ENCODE peak calls at places on chromosome 19, in four cellular contexts. A is aorta, W is PC-3, P is lung. R is an unnamed sample.
A peak's percentile ranks its signal among the peaks of the same experiment; 100 is the strongest.

GRCh38 chr19:35249848-35250711 is 1.3 kb downstream of the LSR start:
- DNase-seq in A (no peak), W (no peak), P (peak; percentile 27), R (no peak)

GRCh38 chr19:58581227-58582141 is 8.3 kb upstream of the MZF1 start:
- DNase-seq in W (peak; percentile 85), A (peak; percentile 93), P (peak; percentile 89), R (peak; percentile 89)

GRCh38 chr19:19214892-19215291 is 3.1 kb downstream of the NCAN start:
- DNase-seq in A (no peak), P (no peak), W (peak; percentile 42), R (no peak)

GRCh38 chr19:46616631-46617322 is 8.1 kb downstream of the PTGIR start:
- DNase-seq in W (peak; percentile 65), P (no peak), A (peak; percentile 65), R (peak; percentile 88)

GRCh38 chr19:32651729-32652140 is 23.2 kb downstream of the ANKRD27 start:
- DNase-seq in A (no peak), W (no peak), P (no peak), R (peak; percentile 30)

GRCh38 chr19:18743281-18743825 is 47.8 kb downstream of the COMP start:
- DNase-seq in A (no peak), W (no peak), P (peak; percentile 59), R (peak; percentile 92)

GRCh38 chr19:34711890-34712289 is 22.2 kb upstream of the ZNF181 start:
- DNase-seq in W (no peak), P (no peak), A (no peak), R (no peak)

GRCh38 chr19:48123907-48124675 is 13.5 kb upstream of the PLA2G4C start:
- DNase-seq in A (no peak), W (peak; percentile 84), P (no peak), R (no peak)

GRCh38 chr19:17902701-17903100 is 30.1 kb upstream of the CCDC124 start:
- DNase-seq in P (no peak), W (no peak), A (no peak), R (no peak)

GRCh38 chr19:36058481-36059179 is 3.9 kb downstream of the WDR62 start:
- DNase-seq in A (no peak), P (no peak), W (no peak), R (no peak)

GRCh38 chr19:6039541-6040225 is 61.7 kb upstream of the RANBP3 start:
- DNase-seq in P (peak; percentile 24), W (no peak), A (peak; percentile 47), R (no peak)

GRCh38 chr19:12364391-12365093 is 941 bp downstream of the ZNF442 start:
- DNase-seq in A (peak; percentile 51), W (no peak), P (peak; percentile 29), R (no peak)

GRCh38 chr19:6734096-6734696 is 3.2 kb downstream of the GPR108 start:
- DNase-seq in W (no peak), A (no peak), P (peak; percentile 27), R (no peak)

GRCh38 chr19:13195678-13196077 is 45.5 kb downstream of the IER2 start:
- DNase-seq in W (no peak), P (peak; percentile 63), A (no peak), R (peak; percentile 83)

GRCh38 chr19:51256053-51256682 is 5.3 kb downstream of the SIGLECL1 start:
- DNase-seq in P (no peak), W (no peak), A (no peak), R (no peak)

GRCh38 chr19:6458695-6459355 is 767 bp downstream of the SLC25A23 start:
- DNase-seq in P (no peak), W (peak; percentile 14), A (no peak), R (peak; percentile 53)

GRCh38 chr19:5478925-5479588 is 23.8 kb downstream of the ZNRF4 start:
- DNase-seq in P (no peak), W (no peak), A (no peak), R (no peak)

GRCh38 chr19:37872383-37872782 is 34.0 kb downstream of the WDR87 start:
- DNase-seq in A (no peak), W (no peak), P (no peak), R (no peak)

GRCh38 chr19:10553087-10553667 is 9.5 kb downstream of the ATG4D start:
- DNase-seq in P (no peak), W (no peak), A (no peak), R (no peak)

GRCh38 chr19:28736528-28736927 is 476.4 kb downstream of the UQCRFS1 start:
- DNase-seq in P (no peak), W (no peak), A (no peak), R (no peak)

GRCh38 chr19:8017808-8018207 is 12.4 kb upstream of the ELAVL1 start:
- DNase-seq in W (no peak), A (no peak), P (no peak), R (no peak)

GRCh38 chr19:33465834-33466233 is 55.8 kb downstream of the PEPD start:
- DNase-seq in P (no peak), A (no peak), W (no peak), R (no peak)

GRCh38 chr19:38210458-38210987 is 13.5 kb downstream of the DPF1 start:
- DNase-seq in P (no peak), A (peak; percentile 69), W (no peak), R (no peak)

DNA sequence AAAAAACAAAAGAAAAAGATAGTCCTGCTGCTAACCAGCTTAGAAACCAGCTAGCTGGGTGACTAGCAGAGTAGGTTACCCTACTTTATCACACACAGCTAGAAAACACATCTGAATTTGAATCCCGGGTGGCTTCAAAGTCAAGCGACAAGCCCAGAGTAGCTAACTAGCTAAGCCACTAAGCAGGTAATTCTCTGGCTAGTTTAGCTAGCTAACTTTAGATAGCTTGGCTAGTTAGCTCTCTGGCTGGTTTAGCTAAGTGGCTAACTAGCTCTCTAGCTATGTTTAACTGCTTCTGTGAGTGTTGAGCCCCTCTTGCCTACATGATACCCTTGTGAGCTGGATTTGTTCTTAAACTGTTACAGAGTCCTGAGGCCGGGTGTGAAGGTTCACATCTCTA is 12.4 kb downstream of the MYH14 start:
- DNase-seq in P (no peak), W (no peak), A (no peak), R (no peak)
- H3K9me3 ChIP-seq in P (peaks cover 4% of the 10 kb centered on the region), W (no peaks in the 10 kb centered on the region), A (no peaks in the 10 kb centered on the region), R (no peaks in the 10 kb centered on the region)

DNA sequence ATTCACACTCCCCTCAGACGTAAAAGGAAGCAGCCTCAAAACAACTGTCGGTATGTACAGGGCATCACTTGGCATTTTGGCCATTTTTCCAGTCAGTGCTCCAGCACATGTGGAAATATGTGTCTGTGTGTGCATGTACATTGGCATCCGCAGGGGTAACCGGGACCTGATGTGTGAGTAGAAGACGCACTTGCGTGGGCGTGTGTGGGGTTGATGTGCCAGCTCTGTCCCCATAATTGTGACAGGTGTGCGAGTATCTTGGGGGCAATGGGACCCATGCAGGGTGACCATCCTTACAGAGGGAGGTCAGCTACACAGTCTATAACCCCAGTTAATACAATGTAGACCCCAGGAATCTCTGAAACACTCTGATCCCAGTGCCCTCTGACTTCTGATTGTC is 7.3 kb upstream of the ZNF331 start:
- DNase-seq in P (no peak), A (no peak), W (no peak), R (no peak)
- H3K9me3 ChIP-seq in P (peaks cover 4% of the 10 kb centered on the region), A (no peaks in the 10 kb centered on the region), W (peaks cover 5% of the 10 kb centered on the region), R (peaks cover 15% of the 10 kb centered on the region)

DNA sequence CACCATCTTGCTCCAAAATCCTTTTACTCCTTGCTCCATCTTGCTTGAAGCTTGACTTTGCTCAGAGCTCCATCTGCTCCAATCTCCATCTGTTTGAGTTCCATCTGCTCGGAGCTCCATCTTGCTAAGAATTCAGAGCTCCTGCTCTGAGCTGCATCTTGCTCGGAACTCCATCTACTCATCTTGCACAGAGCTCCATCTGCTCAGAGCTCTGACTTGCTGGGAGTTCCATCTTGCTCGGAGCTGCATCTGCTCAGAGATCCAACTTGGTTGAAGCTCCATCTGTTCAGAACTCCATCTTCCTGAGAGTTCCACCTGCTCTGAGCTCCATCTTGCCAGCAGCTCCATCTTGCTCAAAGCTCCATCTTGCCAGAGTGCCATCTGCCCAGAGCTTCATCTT is 80.6 kb upstream of the ZNF98 start:
- DNase-seq in W (no peak), A (no peak), P (no peak), R (no peak)
- H3K9me3 ChIP-seq in W (peaks cover 27% of the 10 kb centered on the region), A (peaks cover 35% of the 10 kb centered on the region), P (peaks cover 41% of the 10 kb centered on the region), R (no peaks in the 10 kb centered on the region)

DNA sequence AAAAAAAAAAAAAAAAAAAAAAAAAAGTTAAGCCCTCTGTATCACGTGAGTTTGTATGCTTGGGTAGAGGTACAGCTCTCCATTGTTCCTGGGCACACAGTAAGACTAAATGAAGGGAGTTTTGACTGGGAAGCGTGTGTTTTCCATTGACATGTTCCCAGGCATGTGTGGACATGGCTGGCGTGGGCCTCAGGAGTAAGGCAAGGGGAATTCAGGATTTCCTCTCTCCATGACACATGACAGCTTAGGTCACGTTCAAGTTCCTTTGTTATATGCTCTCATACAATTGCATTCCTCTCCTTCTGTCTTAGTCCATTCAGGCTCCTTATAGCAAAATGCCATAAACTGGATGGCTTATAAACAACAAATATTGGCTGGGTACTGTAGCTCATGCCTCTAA is 17.1 kb upstream of the MAP3K10 start:
- DNase-seq in A (no peak), W (no peak), P (no peak), R (no peak)
- H3K9me3 ChIP-seq in A (peaks cover 5% of the 10 kb centered on the region), W (no peaks in the 10 kb centered on the region), P (peaks cover 3% of the 10 kb centered on the region), R (no peaks in the 10 kb centered on the region)

DNA sequence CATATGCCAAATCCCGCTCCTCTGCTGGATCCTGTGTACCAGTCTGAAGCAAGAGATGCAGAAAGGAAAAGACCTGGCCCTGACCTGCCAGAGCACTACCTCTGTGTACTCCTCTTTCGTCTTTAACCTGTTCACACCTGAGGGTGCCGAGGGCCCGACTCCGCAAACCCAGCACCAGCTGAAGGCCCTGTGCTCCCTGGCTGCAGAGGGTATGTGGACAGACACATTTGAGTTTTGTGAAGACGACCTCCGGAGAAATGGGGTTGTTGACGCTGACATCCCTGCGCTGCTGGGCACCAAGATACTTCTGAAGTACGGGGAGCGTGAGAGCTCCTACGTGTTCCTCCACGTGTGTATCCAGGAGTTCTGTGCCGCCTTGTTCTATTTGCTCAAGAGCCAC is 22.1 kb downstream of the NLRP4 start:
- DNase-seq in P (no peak), A (no peak), W (no peak), R (no peak)
- H3K9me3 ChIP-seq in P (peaks cover 8% of the 10 kb centered on the region), A (peaks cover 2% of the 10 kb centered on the region), W (no peaks in the 10 kb centered on the region), R (no peaks in the 10 kb centered on the region)

GRCh38 chr19:1846517-1847205 is 1.6 kb downstream of the REXO1 start:
- DNase-seq in P (no peak), A (no peak), W (no peak), R (no peak)

GRCh38 chr19:1849132-1849474 is 820 bp upstream of the REXO1 start:
- DNase-seq in P (no peak), W (no peak), A (no peak), R (no peak)

GRCh38 chr19:1848399-1849131 is at the start of gene REXO1:
- DNase-seq in P (peak; percentile 96), W (peak; percentile 95), A (peak; percentile 95), R (peak; percentile 98)

GRCh38 chr19:1847348-1847683 is 967 bp downstream of the REXO1 start:
- DNase-seq in A (no peak), W (no peak), P (no peak), R (no peak)

GRCh38 chr19:1847684-1848398 is 442 bp downstream of the REXO1 start:
- DNase-seq in W (peak; percentile 25), P (no peak), A (no peak), R (no peak)
- H3K9me3 ChIP-seq in W (no peaks in the 10 kb centered on the region), P (no peaks in the 10 kb centered on the region), A (no peaks in the 10 kb centered on the region), R (no peaks in the 10 kb centered on the region)